ENCODE peak calls at places on chromosomes 12 and 14, in five cellular contexts. One of them, this sample, is unnamed.

GRCh38 chr14:97603201-97603600 is 806.0 kb downstream of the VRK1 start:
- DNase-seq in GM12892: no peak
- DNase-seq in K562: no peak
- DNase-seq in HepG2: no peak
- DNase-seq in H1: no peak
- DNase-seq in this sample: no peak

GRCh38 chr12:2277492-2278153 is 224.8 kb downstream of the CACNA1C start:
- DNase-seq in HepG2: no peak
- DNase-seq in H1: no peak
- DNase-seq in K562: no peak
- DNase-seq in GM12892: no peak
- DNase-seq in this sample: no peak

GRCh38 chr12:26149963-26150362 is 25.1 kb upstream of the BHLHE41 start:
- DNase-seq in H1: no peak
- DNase-seq in GM12892: no peak
- DNase-seq in HepG2: no peak
- DNase-seq in K562: no peak
- DNase-seq in this sample: no peak

GRCh38 chr14:77059276-77059934 is 30.9 kb upstream of the IRF2BPL start:
- DNase-seq in GM12892: no peak
- DNase-seq in K562: peak; percentile 77
- DNase-seq in HepG2: peak; percentile 51
- DNase-seq in H1: no peak
- DNase-seq in this sample: no peak

GRCh38 chr12:101209319-101210302 is at the start of gene SLC5A8:
- DNase-seq in K562: no peak
- DNase-seq in GM12892: no peak
- DNase-seq in H1: no peak
- DNase-seq in HepG2: no peak
- DNase-seq in this sample: no peak

GRCh38 chr12:6734506-6735082 is 10.7 kb downstream of the COPS7A start:
- DNase-seq in GM12892: no peak
- DNase-seq in H1: no peak
- DNase-seq in HepG2: no peak
- DNase-seq in K562: no peak
- DNase-seq in this sample: no peak

GRCh38 chr12:80293347-80293746 is 150.7 kb upstream of the PTPRQ start:
- DNase-seq in K562: no peak
- DNase-seq in H1: no peak
- DNase-seq in GM12892: peak; percentile 4
- DNase-seq in HepG2: no peak
- DNase-seq in this sample: no peak

GRCh38 chr14:87306770-87307169 is 686.2 kb downstream of the GALC start:
- DNase-seq in GM12892: no peak
- DNase-seq in K562: no peak
- DNase-seq in H1: no peak
- DNase-seq in HepG2: no peak
- DNase-seq in this sample: no peak

GRCh38 chr12:113936460-113936859 is 29.7 kb downstream of the RBM19 start:
- DNase-seq in GM12892: no peak
- DNase-seq in H1: no peak
- DNase-seq in HepG2: no peak
- DNase-seq in K562: no peak
- DNase-seq in this sample: no peak

GRCh38 chr14:77212933-77213656 is 31.5 kb downstream of the TMEM63C start:
- DNase-seq in GM12892: peak; percentile 54
- DNase-seq in HepG2: peak; percentile 13
- DNase-seq in K562: peak; percentile 51
- DNase-seq in H1: peak; percentile 90
- DNase-seq in this sample: peak; percentile 60

GRCh38 chr12:130526813-130527212 is 189.1 kb downstream of the PIWIL1 start:
- DNase-seq in GM12892: no peak
- DNase-seq in HepG2: peak; percentile 14
- DNase-seq in H1: peak; percentile 87
- DNase-seq in K562: peak; percentile 74
- DNase-seq in this sample: no peak

GRCh38 chr12:48219635-48220034 is 16.5 kb upstream of the OR10AD1 start:
- DNase-seq in GM12892: no peak
- DNase-seq in K562: no peak
- DNase-seq in H1: no peak
- DNase-seq in HepG2: no peak
- DNase-seq in this sample: no peak

GRCh38 chr14:28779416-28779941 is 12.9 kb downstream of the FOXG1 start:
- DNase-seq in K562: no peak
- DNase-seq in HepG2: no peak
- DNase-seq in GM12892: no peak
- DNase-seq in H1: no peak
- DNase-seq in this sample: no peak

GRCh38 chr12:45439039-45439438 is 223.1 kb downstream of the ANO6 start:
- DNase-seq in H1: no peak
- DNase-seq in K562: no peak
- DNase-seq in HepG2: no peak
- DNase-seq in GM12892: no peak
- DNase-seq in this sample: no peak

GRCh38 chr12:120783197-120783596 is 57.6 kb downstream of the ACADS start:
- DNase-seq in HepG2: peak; percentile 29
- DNase-seq in K562: no peak
- DNase-seq in H1: no peak
- DNase-seq in GM12892: no peak
- DNase-seq in this sample: no peak

GRCh38 chr12:82862069-82862841 is 175.5 kb downstream of the TMTC2 start:
- DNase-seq in K562: no peak
- DNase-seq in GM12892: no peak
- DNase-seq in HepG2: no peak
- DNase-seq in H1: no peak
- DNase-seq in this sample: no peak

GRCh38 chr14:33950320-33951182 is at the start of gene EGLN3:
- DNase-seq in H1: peak; percentile 95
- DNase-seq in K562: peak; percentile 85
- DNase-seq in GM12892: peak; percentile 63
- DNase-seq in HepG2: peak; percentile 55
- DNase-seq in this sample: peak; percentile 72

GRCh38 chr12:118376089-118377004 is at the start of gene SUDS3:
- DNase-seq in H1: peak; percentile 99
- DNase-seq in GM12892: peak; percentile 71
- DNase-seq in HepG2: peak; percentile 78
- DNase-seq in K562: peak; percentile 78
- DNase-seq in this sample: peak; percentile 69

GRCh38 chr14:105281354-105282097 is 19.3 kb downstream of the BRF1 start:
- DNase-seq in H1: no peak
- DNase-seq in GM12892: no peak
- DNase-seq in HepG2: peak; percentile 46
- DNase-seq in K562: no peak
- DNase-seq in this sample: no peak

GRCh38 chr12:11881835-11882234 is 188.9 kb upstream of the BCL2L14 start:
- DNase-seq in K562: no peak
- DNase-seq in H1: no peak
- DNase-seq in HepG2: peak; percentile 64
- DNase-seq in GM12892: no peak
- DNase-seq in this sample: no peak

GRCh38 chr12:851913-852312 is 97.6 kb downstream of the RAD52 start:
- DNase-seq in H1: no peak
- DNase-seq in GM12892: no peak
- DNase-seq in K562: no peak
- DNase-seq in HepG2: no peak
- DNase-seq in this sample: no peak

GRCh38 chr14:75989134-75989533 is 3.6 kb downstream of the IFT43 start:
- DNase-seq in HepG2: peak; percentile 84
- DNase-seq in K562: no peak
- DNase-seq in H1: no peak
- DNase-seq in GM12892: no peak
- DNase-seq in this sample: no peak

GRCh38 chr14:76201162-76201561 is 49.4 kb downstream of the GPATCH2L start:
- DNase-seq in H1: no peak
- DNase-seq in GM12892: no peak
- DNase-seq in K562: no peak
- DNase-seq in HepG2: no peak
- DNase-seq in this sample: no peak

GRCh38 chr12:93847517-93848452 is 170.6 kb downstream of the CRADD start:
- DNase-seq in GM12892: peak; percentile 23
- DNase-seq in K562: no peak
- DNase-seq in HepG2: no peak
- DNase-seq in H1: no peak
- DNase-seq in this sample: peak; percentile 35

GRCh38 chr14:95315579-95315978 is 4.1 kb downstream of the CLMN start:
- DNase-seq in K562: no peak
- DNase-seq in GM12892: no peak
- DNase-seq in H1: no peak
- DNase-seq in HepG2: no peak
- DNase-seq in this sample: no peak

GRCh38 chr14:95315156-95315555 is 4.6 kb downstream of the CLMN start:
- DNase-seq in GM12892: no peak
- DNase-seq in K562: no peak
- DNase-seq in HepG2: no peak
- DNase-seq in H1: no peak
- DNase-seq in this sample: no peak

GRCh38 chr14:95313707-95314106 is 6.0 kb downstream of the CLMN start:
- DNase-seq in GM12892: no peak
- DNase-seq in K562: no peak
- DNase-seq in H1: no peak
- DNase-seq in HepG2: peak; percentile 61
- DNase-seq in this sample: no peak

GRCh38 chr14:95313246-95313645 is 6.5 kb downstream of the CLMN start:
- DNase-seq in HepG2: no peak
- DNase-seq in K562: no peak
- DNase-seq in GM12892: no peak
- DNase-seq in H1: no peak
- DNase-seq in this sample: no peak

GRCh38 chr14:95314609-95315008 is 5.1 kb downstream of the CLMN start:
- DNase-seq in K562: no peak
- DNase-seq in H1: no peak
- DNase-seq in HepG2: no peak
- DNase-seq in GM12892: peak; percentile 67
- DNase-seq in this sample: peak; percentile 59
- TF ChIP-seq TAF1 in K562: no peak
- TF ChIP-seq TAF1 in H1: no peak
- TF ChIP-seq TAF1 in HepG2: no peak
- TF ChIP-seq TAF1 in GM12892: no peak
- TF ChIP-seq TAF1 in this sample: no peak

GRCh38 chr12:13204428-13204827 is 7.9 kb downstream of the EMP1 start:
- DNase-seq in GM12892: no peak
- DNase-seq in H1: no peak
- DNase-seq in HepG2: no peak
- DNase-seq in K562: no peak
- DNase-seq in this sample: no peak
- TF ChIP-seq POLR2AphosphoS5 in GM12892: no peak
- TF ChIP-seq POLR2AphosphoS5 in H1: no peak
- TF ChIP-seq POLR2AphosphoS5 in HepG2: no peak
- TF ChIP-seq POLR2AphosphoS5 in K562: no peak
- TF ChIP-seq POLR2AphosphoS5 in this sample: no peak

GRCh38 chr14:50233335-50234250 is 2.2 kb upstream of the SOS2 start:
- DNase-seq in HepG2: peak; percentile 67
- DNase-seq in GM12892: no peak
- DNase-seq in K562: no peak
- DNase-seq in H1: no peak
- DNase-seq in this sample: no peak

GRCh38 chr14:50242566-50243288 is 11.3 kb upstream of the SOS2 start:
- DNase-seq in K562: no peak
- DNase-seq in GM12892: no peak
- DNase-seq in H1: no peak
- DNase-seq in HepG2: no peak
- DNase-seq in this sample: no peak

GRCh38 chr14:50231475-50232275 is at the start of gene SOS2:
- DNase-seq in GM12892: peak; percentile 66
- DNase-seq in K562: peak; percentile 78
- DNase-seq in H1: peak; percentile 93
- DNase-seq in HepG2: peak; percentile 78
- DNase-seq in this sample: peak; percentile 70

GRCh38 chr14:50232276-50232642 is 881 bp upstream of the SOS2 start:
- DNase-seq in H1: no peak
- DNase-seq in GM12892: no peak
- DNase-seq in K562: no peak
- DNase-seq in HepG2: no peak
- DNase-seq in this sample: no peak

DNA sequence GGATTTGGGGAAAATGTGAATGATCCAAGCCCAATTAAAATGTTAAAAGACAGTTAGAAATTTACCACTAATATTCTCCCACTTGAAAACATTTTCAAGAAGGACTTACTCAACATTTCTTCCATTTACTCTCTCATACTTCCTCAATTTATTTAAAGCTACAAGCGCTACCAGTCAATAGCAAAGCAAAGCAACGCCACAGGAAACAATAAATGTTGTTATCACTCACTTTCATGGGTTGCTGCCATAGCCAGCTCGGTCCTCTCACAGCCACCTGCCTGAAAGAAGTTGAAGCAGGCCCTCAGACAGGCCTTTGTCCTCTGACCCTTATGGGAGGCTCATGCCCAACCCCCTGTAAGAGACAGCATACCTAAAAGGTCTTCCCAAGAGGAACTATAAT is 6.1 kb upstream of the SOS2 start:
- DNase-seq in H1: no peak
- DNase-seq in K562: no peak
- DNase-seq in GM12892: no peak
- DNase-seq in HepG2: no peak
- DNase-seq in this sample: no peak
- TF ChIP-seq POLR2A in H1: no peak
- TF ChIP-seq POLR2A in K562: no peak
- TF ChIP-seq POLR2A in GM12892: no peak
- TF ChIP-seq POLR2A in HepG2: no peak
- TF ChIP-seq POLR2A in this sample: no peak

GRCh38 chr14:51701956-51702355 is 50.2 kb downstream of the FRMD6 start:
- DNase-seq in HepG2: peak; percentile 76
- DNase-seq in K562: no peak
- DNase-seq in GM12892: no peak
- DNase-seq in H1: no peak
- DNase-seq in this sample: no peak
- TF ChIP-seq TAF1 in HepG2: no peak
- TF ChIP-seq TAF1 in K562: no peak
- TF ChIP-seq TAF1 in GM12892: no peak
- TF ChIP-seq TAF1 in H1: no peak
- TF ChIP-seq TAF1 in this sample: no peak

GRCh38 chr12:85036241-85036707 is at the start of the genes LRRIQ1 and TSPAN19:
- DNase-seq in H1: peak; percentile 86
- DNase-seq in GM12892: peak; percentile 0
- DNase-seq in K562: peak; percentile 7
- DNase-seq in HepG2: peak; percentile 54
- DNase-seq in this sample: no peak

GRCh38 chr12:85043829-85044228 is 7.7 kb downstream of the LRRIQ1 start:
- DNase-seq in K562: no peak
- DNase-seq in GM12892: no peak
- DNase-seq in H1: no peak
- DNase-seq in HepG2: no peak
- DNase-seq in this sample: no peak

GRCh38 chr12:85036736-85037135 is 585 bp downstream of the LRRIQ1 start:
- DNase-seq in K562: no peak
- DNase-seq in HepG2: no peak
- DNase-seq in GM12892: no peak
- DNase-seq in H1: no peak
- DNase-seq in this sample: no peak

DNA sequence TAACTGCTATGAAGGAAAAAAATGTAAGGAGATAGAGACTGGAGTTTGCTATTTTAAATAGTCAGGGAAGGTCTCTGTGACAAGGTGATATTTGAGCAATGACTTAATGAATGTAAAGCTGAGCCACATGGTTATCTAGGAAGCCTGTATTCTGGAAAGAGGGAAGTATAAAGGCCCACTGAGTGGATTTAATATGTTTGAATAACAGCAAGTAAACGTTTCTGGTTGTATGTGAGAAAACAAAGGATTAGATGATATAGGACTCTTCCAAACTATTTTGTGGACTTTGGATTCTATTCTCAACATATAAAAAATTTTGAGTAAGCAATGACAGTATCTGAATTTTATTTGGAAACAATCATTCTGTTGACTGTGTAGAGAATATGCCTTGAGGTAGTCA is 5.2 kb downstream of the LRRIQ1 start:
- DNase-seq in K562: no peak
- DNase-seq in HepG2: no peak
- DNase-seq in H1: no peak
- DNase-seq in GM12892: no peak
- DNase-seq in this sample: no peak
- TF ChIP-seq POLR2AphosphoS5 in K562: no peak
- TF ChIP-seq POLR2AphosphoS5 in HepG2: no peak
- TF ChIP-seq POLR2AphosphoS5 in H1: no peak
- TF ChIP-seq POLR2AphosphoS5 in GM12892: no peak
- TF ChIP-seq POLR2AphosphoS5 in this sample: no peak